ENCODE peak calls at places on chromosomes 1 and 21, in ten cellular contexts. E is activated T-cell treated with anti-CD3 and anti-CD28 coated beads for 1 hour; I is activated CD8-positive, alpha-beta memory T cell treated with anti-CD3 and anti-CD28 coated beads for 1 hour; P is activated CD4-positive, alpha-beta T cell treated with anti-CD3 and anti-CD28 coated beads, Interleukin-2, amount 50 U/mL, for 1 hour; N is NCI-H524; R is A673; U is AG08396; V is HuH-7.5; B is stromal cell of bone marrow; W is brain microvascular endothelial cell. J is an unnamed sample.

GRCh38 chr1:37100310-37100709 is 66.0 kb upstream of the GRIK3 start:
- DNase-seq in E (no peak), I (no peak), P (no peak), N (no peak), R (no peak), U (no peak), V (no peak), B (no peak), W (no peak), J (no peak)

GRCh38 chr1:51061231-51061943 is 40.6 kb upstream of the C1orf185 start:
- DNase-seq in E (no peak), I (no peak), P (no peak), N (no peak), R (no peak), U (no peak), V (no peak), B (no peak), W (peak; percentile 12), J (no peak)

GRCh38 chr1:109944541-109944940 is 33.9 kb downstream of the CSF1 start:
- DNase-seq in E (no peak), I (no peak), P (no peak), N (no peak), R (no peak), U (no peak), V (no peak), B (no peak), W (no peak), J (no peak)

GRCh38 chr21:44547656-44548331 is 3.5 kb downstream of the KRTAP10-2 start:
- DNase-seq in E (no peak), I (no peak), P (peak; percentile 13), N (no peak), R (no peak), U (no peak), V (no peak), B (no peak), W (no peak), J (no peak)

GRCh38 chr1:169124459-169124858 is 18.0 kb downstream of the ATP1B1 start:
- DNase-seq in E (no peak), I (no peak), P (no peak), N (no peak), R (no peak), U (no peak), V (no peak), B (no peak), W (no peak), J (no peak)

GRCh38 chr1:1040004-1040991 is 20.4 kb downstream of the AGRN start:
- DNase-seq in E (peak; percentile 65), I (peak; percentile 57), P (peak; percentile 81), N (no peak), R (peak; percentile 94), U (peak; percentile 98), V (peak; percentile 97), B (peak; percentile 42), W (peak; percentile 65), J (peak; percentile 88)

GRCh38 chr1:9234223-9235122 is at the start of gene H6PD:
- DNase-seq in E (peak; percentile 52), I (peak; percentile 20), P (peak; percentile 61), N (peak; percentile 40), R (peak; percentile 66), U (peak; percentile 98), V (peak; percentile 94), B (peak; percentile 44), W (peak; percentile 48), J (peak; percentile 65)

GRCh38 chr21:17466166-17466565 is 46.7 kb upstream of the CXADR start:
- DNase-seq in E (no peak), I (no peak), P (no peak), N (no peak), R (no peak), U (no peak), V (no peak), B (no peak), W (peak; percentile 79), J (no peak)

GRCh38 chr1:154859786-154860153 is 10.3 kb downstream of the KCNN3 start:
- DNase-seq in E (no peak), I (no peak), P (no peak), N (no peak), R (no peak), U (no peak), V (no peak), B (no peak), W (no peak), J (no peak)